ENCODE peak calls at places on chromosomes 5 and 9, in six cellular contexts. One of them, this sample, is unnamed.

GRCh38 chr5:66720776-66721175 is 124.6 kb downstream of the MAST4 start:
- DNase-seq in posterior vena cava: no peak
- DNase-seq in DMS153: no peak
- DNase-seq in small intestine: no peak
- DNase-seq in HS-5: no peak
- DNase-seq in stimulated activated CD4-positive, alpha-beta T cell treated with anti-CD3 and anti-CD28 coated beads, Interleukin-1b, Interleukin-23, amount 100 ng/mL, for 24 hours: no peak
- DNase-seq in this sample: no peak

GRCh38 chr9:91676042-91676441 is 252.4 kb upstream of the NFIL3 start:
- DNase-seq in HS-5: no peak
- DNase-seq in DMS153: no peak
- DNase-seq in posterior vena cava: no peak
- DNase-seq in small intestine: peak
- DNase-seq in stimulated activated CD4-positive, alpha-beta T cell treated with anti-CD3 and anti-CD28 coated beads, Interleukin-1b, Interleukin-23, amount 100 ng/mL, for 24 hours: no peak
- DNase-seq in this sample: no peak

GRCh38 chr5:71778678-71779276 is 59.7 kb downstream of the CARTPT start:
- DNase-seq in stimulated activated CD4-positive, alpha-beta T cell treated with anti-CD3 and anti-CD28 coated beads, Interleukin-1b, Interleukin-23, amount 100 ng/mL, for 24 hours: no peak
- DNase-seq in HS-5: peak
- DNase-seq in DMS153: peak
- DNase-seq in posterior vena cava: no peak
- DNase-seq in small intestine: no peak
- DNase-seq in this sample: no peak

GRCh38 chr9:125983681-125984080 is 236.5 kb downstream of the PBX3 start:
- DNase-seq in stimulated activated CD4-positive, alpha-beta T cell treated with anti-CD3 and anti-CD28 coated beads, Interleukin-1b, Interleukin-23, amount 100 ng/mL, for 24 hours: no peak
- DNase-seq in DMS153: no peak
- DNase-seq in small intestine: no peak
- DNase-seq in HS-5: no peak
- DNase-seq in posterior vena cava: peak
- DNase-seq in this sample: no peak

GRCh38 chr5:64958757-64959391 is 190.1 kb downstream of the CWC27 start:
- DNase-seq in small intestine: no peak
- DNase-seq in DMS153: no peak
- DNase-seq in posterior vena cava: no peak
- DNase-seq in HS-5: no peak
- DNase-seq in stimulated activated CD4-positive, alpha-beta T cell treated with anti-CD3 and anti-CD28 coated beads, Interleukin-1b, Interleukin-23, amount 100 ng/mL, for 24 hours: no peak
- DNase-seq in this sample: no peak

GRCh38 chr9:97910273-97910844 is 11.9 kb downstream of the TRMO start:
- DNase-seq in posterior vena cava: no peak
- DNase-seq in stimulated activated CD4-positive, alpha-beta T cell treated with anti-CD3 and anti-CD28 coated beads, Interleukin-1b, Interleukin-23, amount 100 ng/mL, for 24 hours: no peak
- DNase-seq in DMS153: no peak
- DNase-seq in small intestine: no peak
- DNase-seq in HS-5: no peak
- DNase-seq in this sample: no peak

GRCh38 chr9:97271292-97271691 is 36.2 kb upstream of the CCDC180 start:
- DNase-seq in DMS153: no peak
- DNase-seq in small intestine: no peak
- DNase-seq in posterior vena cava: no peak
- DNase-seq in HS-5: no peak
- DNase-seq in stimulated activated CD4-positive, alpha-beta T cell treated with anti-CD3 and anti-CD28 coated beads, Interleukin-1b, Interleukin-23, amount 100 ng/mL, for 24 hours: no peak
- DNase-seq in this sample: no peak

GRCh38 chr5:169339869-169340268 is 38.9 kb upstream of the SLIT3 start:
- DNase-seq in HS-5: no peak
- DNase-seq in small intestine: no peak
- DNase-seq in stimulated activated CD4-positive, alpha-beta T cell treated with anti-CD3 and anti-CD28 coated beads, Interleukin-1b, Interleukin-23, amount 100 ng/mL, for 24 hours: no peak
- DNase-seq in posterior vena cava: no peak
- DNase-seq in DMS153: no peak
- DNase-seq in this sample: no peak

GRCh38 chr9:94030318-94031179 is 53.7 kb upstream of the PTPDC1 start:
- DNase-seq in HS-5: peak
- DNase-seq in small intestine: peak
- DNase-seq in DMS153: peak
- DNase-seq in stimulated activated CD4-positive, alpha-beta T cell treated with anti-CD3 and anti-CD28 coated beads, Interleukin-1b, Interleukin-23, amount 100 ng/mL, for 24 hours: peak
- DNase-seq in posterior vena cava: peak
- DNase-seq in this sample: peak

GRCh38 chr5:50889790-50890189 is 223.4 kb downstream of the PARP8 start:
- DNase-seq in DMS153: peak
- DNase-seq in small intestine: no peak
- DNase-seq in stimulated activated CD4-positive, alpha-beta T cell treated with anti-CD3 and anti-CD28 coated beads, Interleukin-1b, Interleukin-23, amount 100 ng/mL, for 24 hours: no peak
- DNase-seq in posterior vena cava: no peak
- DNase-seq in HS-5: peak
- DNase-seq in this sample: no peak

GRCh38 chr5:51109786-51110410 is 273.4 kb upstream of the ISL1 start:
- DNase-seq in HS-5: no peak
- DNase-seq in posterior vena cava: no peak
- DNase-seq in DMS153: no peak
- DNase-seq in small intestine: no peak
- DNase-seq in stimulated activated CD4-positive, alpha-beta T cell treated with anti-CD3 and anti-CD28 coated beads, Interleukin-1b, Interleukin-23, amount 100 ng/mL, for 24 hours: no peak
- DNase-seq in this sample: no peak

GRCh38 chr5:150503386-150503785 is 4.5 kb upstream of the NDST1 start:
- DNase-seq in stimulated activated CD4-positive, alpha-beta T cell treated with anti-CD3 and anti-CD28 coated beads, Interleukin-1b, Interleukin-23, amount 100 ng/mL, for 24 hours: no peak
- DNase-seq in HS-5: no peak
- DNase-seq in posterior vena cava: no peak
- DNase-seq in small intestine: no peak
- DNase-seq in DMS153: no peak
- DNase-seq in this sample: no peak

GRCh38 chr9:16335788-16336580 is 534.5 kb downstream of the BNC2 start:
- DNase-seq in small intestine: no peak
- DNase-seq in posterior vena cava: peak
- DNase-seq in HS-5: peak
- DNase-seq in DMS153: no peak
- DNase-seq in stimulated activated CD4-positive, alpha-beta T cell treated with anti-CD3 and anti-CD28 coated beads, Interleukin-1b, Interleukin-23, amount 100 ng/mL, for 24 hours: no peak
- DNase-seq in this sample: peak